ENCODE peak calls at places on chromosomes 11 and 22, in four cellular contexts. L is brain microvascular endothelial cell, W is kidney, P is upper lobe of right lung. F is an unnamed sample.

GRCh38 chr11:6371825-6372224 is 18.4 kb upstream of the SMPD1 start:
- DNase-seq in L (no peak), W (no peak), P (no peak), F (no peak)

GRCh38 chr11:1538153-1538552 is 33.9 kb downstream of the DUSP8 start:
- DNase-seq in L (no peak), W (no peak), P (no peak), F (no peak)

GRCh38 chr11:124194283-124194682 is 11.1 kb downstream of the OR10D3 start:
- DNase-seq in L (no peak), W (no peak), P (no peak), F (no peak)

GRCh38 chr22:44698531-44699421 is 3.2 kb upstream of the PRR5 start:
- DNase-seq in L (peak; percentile 57), W (no peak), P (no peak), F (no peak)

GRCh38 chr22:19058713-19059451 is 63.3 kb downstream of the DGCR2 start:
- DNase-seq in L (no peak), W (peak; percentile 46), P (peak; percentile 48), F (no peak)

GRCh38 chr22:35930933-35931332 is 97.7 kb downstream of the RBFOX2 start:
- DNase-seq in L (peak; percentile 67), W (no peak), P (no peak), F (no peak)

GRCh38 chr11:94567181-94567670 is at the start of gene PIWIL4:
- DNase-seq in L (no peak), W (peak; percentile 46), P (no peak), F (no peak)

GRCh38 chr11:13140028-13140870 is 131.1 kb downstream of the RASSF10 start:
- DNase-seq in L (peak; percentile 32), W (peak; percentile 75), P (peak; percentile 84), F (peak; percentile 67)

GRCh38 chr11:76047231-76047630 is 159.1 kb downstream of the WNT11 start:
- DNase-seq in L (no peak), W (no peak), P (no peak), F (no peak)

GRCh38 chr22:38257650-38258246 is 15.1 kb downstream of the TMEM184B start:
- DNase-seq in L (no peak), W (no peak), P (no peak), F (peak; percentile 69)

GRCh38 chr11:44537679-44538078 is 27.8 kb upstream of the CD82 start:
- DNase-seq in L (no peak), W (no peak), P (no peak), F (no peak)

GRCh38 chr22:49664371-49664881 is 163.2 kb downstream of the BRD1 start:
- DNase-seq in L (no peak), W (peak; percentile 64), P (peak; percentile 44), F (no peak)

GRCh38 chr11:20112291-20113146 is 47.8 kb downstream of the DBX1 start:
- DNase-seq in L (peak; percentile 92), W (peak; percentile 92), P (peak; percentile 72), F (peak; percentile 74)

GRCh38 chr11:9606799-9607510 is 33.5 kb downstream of the WEE1 start:
- DNase-seq in L (no peak), W (no peak), P (no peak), F (no peak)

GRCh38 chr11:7617032-7617431 is 56.3 kb downstream of the CYB5R2 start:
- DNase-seq in L (no peak), W (no peak), P (no peak), F (no peak)

GRCh38 chr11:57303990-57304579 is 20.7 kb downstream of the TNKS1BP1 start:
- DNase-seq in L (no peak), W (no peak), P (no peak), F (no peak)

GRCh38 chr22:16699336-16699735 is 106.7 kb upstream of the CCT8L2 start:
- DNase-seq in L (no peak), W (no peak), P (no peak), F (no peak)

GRCh38 chr11:131817701-131818188 is 447.3 kb downstream of the NTM start:
- DNase-seq in L (no peak), W (no peak), P (no peak), F (no peak)

GRCh38 chr11:9660886-9661285 is 3.0 kb upstream of the SWAP70 start:
- DNase-seq in L (no peak), W (no peak), P (no peak), F (no peak)

GRCh38 chr11:11400635-11401232 is 47.7 kb upstream of the CSNK2A3 start:
- DNase-seq in L (no peak), W (no peak), P (no peak), F (peak; percentile 32)

GRCh38 chr11:83823461-83824025 is 537.4 kb upstream of the CCDC90B start:
- DNase-seq in L (no peak), W (no peak), P (no peak), F (no peak)

GRCh38 chr11:33268945-33269567 is 11.9 kb downstream of the HIPK3 start:
- DNase-seq in L (no peak), W (no peak), P (no peak), F (no peak)

GRCh38 chr11:96149743-96150555 is 193.0 kb downstream of the MAML2 start:
- DNase-seq in L (peak; percentile 88), W (no peak), P (no peak), F (no peak)

GRCh38 chr11:12900496-12900895 is 108.6 kb upstream of the RASSF10 start:
- DNase-seq in L (peak; percentile 90), W (no peak), P (no peak), F (no peak)

GRCh38 chr11:116595305-116595880 is 177.4 kb downstream of the BUD13 start:
- DNase-seq in L (no peak), W (no peak), P (no peak), F (no peak)

GRCh38 chr22:18987765-18988164 is 51.7 kb upstream of the PRODH start:
- DNase-seq in L (no peak), W (no peak), P (peak; percentile 68), F (no peak)

GRCh38 chr11:36149538-36150242 is 139.5 kb downstream of the COMMD9 start:
- DNase-seq in L (peak; percentile 99), W (peak; percentile 87), P (no peak), F (no peak)

GRCh38 chr22:30235687-30236170 is 10.8 kb downstream of the LIF start:
- DNase-seq in L (peak; percentile 91), W (peak; percentile 80), P (no peak), F (peak; percentile 43)

GRCh38 chr11:57477507-57478189 is 17.3 kb downstream of the RTN4RL2 start:
- DNase-seq in L (no peak), W (no peak), P (peak; percentile 69), F (peak; percentile 49)

DNA sequence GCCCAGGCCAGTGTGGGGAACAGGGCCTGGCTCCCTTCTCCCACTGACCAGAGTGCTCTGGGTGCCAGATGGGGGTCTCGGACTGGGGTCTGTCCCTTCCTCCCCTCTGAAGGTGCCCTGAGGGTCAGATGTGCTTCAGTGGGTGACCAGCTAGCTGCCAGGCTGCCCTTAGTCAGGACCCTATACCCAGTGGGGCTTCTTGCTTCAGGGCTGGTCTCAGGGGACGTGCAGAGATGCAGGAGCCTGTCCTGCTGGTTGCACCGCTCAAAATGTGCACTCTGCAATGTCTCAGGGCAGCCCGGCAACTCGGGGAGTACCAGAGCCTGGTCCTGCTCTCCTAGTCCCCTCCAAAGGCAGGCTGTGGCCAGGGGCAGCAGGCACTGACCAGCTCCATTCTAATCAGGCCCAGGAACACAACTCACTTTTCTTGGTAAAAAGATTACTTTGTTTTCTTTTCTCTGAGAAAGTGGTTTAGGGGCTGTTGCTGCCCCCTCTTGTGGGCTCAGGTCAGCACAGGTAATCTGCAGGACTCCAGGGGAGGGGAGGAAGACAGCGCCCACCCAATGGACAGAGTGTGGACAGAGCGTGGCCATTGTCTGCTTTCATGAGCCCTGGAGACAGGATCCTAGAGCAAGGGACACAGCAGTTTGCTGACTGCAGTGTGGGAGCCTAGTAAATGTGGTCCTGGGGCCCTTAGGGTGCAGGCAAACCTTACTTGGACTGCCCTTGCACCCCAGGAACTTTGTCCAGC is 80.9 kb downstream of the MED15 start:
- DNase-seq in L (no peak), W (peak; percentile 59), P (no peak), F (peak; percentile 40)
- TF ChIP-seq CTCF in L (peak; percentile 13), W (no peak), P (no peak), F (no peak)

GRCh38 chr11:69167916-69168691 is 12.4 kb downstream of the SMIM38 start:
- DNase-seq in L (no peak), W (no peak), P (peak; percentile 47), F (no peak)

GRCh38 chr11:69167130-69167915 is 11.6 kb downstream of the SMIM38 start:
- DNase-seq in L (no peak), W (no peak), P (no peak), F (no peak)

GRCh38 chr11:69165775-69166174 is 10.0 kb downstream of the SMIM38 start:
- DNase-seq in L (no peak), W (no peak), P (no peak), F (no peak)

GRCh38 chr11:69164824-69165223 is 9.1 kb downstream of the SMIM38 start:
- DNase-seq in L (no peak), W (no peak), P (no peak), F (no peak)

DNA sequence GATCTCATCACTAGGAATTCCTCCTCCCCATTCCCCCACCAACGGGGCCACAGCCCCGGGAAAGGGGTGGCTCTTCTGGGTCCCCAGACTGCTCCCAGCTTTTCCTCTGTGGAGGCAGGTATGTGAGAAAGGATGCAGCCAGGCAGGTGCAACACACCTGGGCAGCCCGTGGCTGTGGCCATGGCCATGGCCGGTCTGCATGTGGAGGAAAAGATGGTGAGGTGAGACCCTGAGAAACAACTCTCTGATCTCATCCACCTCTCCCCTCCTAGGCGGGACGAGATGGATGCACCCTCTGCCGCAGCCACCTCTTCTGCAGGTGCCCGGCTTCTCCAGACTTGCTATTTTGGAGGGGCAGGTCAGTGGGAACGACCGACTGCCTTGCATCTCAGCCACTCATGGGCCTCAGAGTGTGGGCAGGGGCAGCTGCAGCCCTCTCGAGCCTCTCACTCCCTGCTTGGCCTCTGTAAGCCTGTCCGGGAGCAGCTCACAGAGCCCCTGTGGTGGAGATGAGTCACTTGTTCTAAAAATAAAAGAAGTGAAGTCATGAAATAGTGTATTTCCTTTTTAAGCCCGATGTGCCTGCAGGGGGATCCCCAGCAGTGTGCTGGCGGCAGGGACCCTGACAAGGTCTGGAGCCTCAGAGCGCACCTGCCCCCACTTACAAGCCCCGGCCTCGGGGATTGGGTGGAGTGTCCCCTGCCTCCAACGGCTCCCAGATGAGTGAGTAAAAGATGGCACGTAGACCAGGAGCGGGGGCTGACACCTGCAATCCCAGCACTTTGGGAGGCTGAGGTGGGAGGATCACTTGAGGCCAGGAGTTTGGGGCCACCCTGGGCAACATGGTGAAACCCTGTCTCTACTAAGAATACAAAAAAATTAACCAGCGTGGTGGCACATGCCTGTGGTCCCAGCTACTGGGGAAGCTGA is 10.7 kb downstream of the SMIM38 start:
- DNase-seq in L (peak; percentile 84), W (no peak), P (no peak), F (no peak)
- H3K36me3 ChIP-seq in L (no peaks in the 10 kb centered on the region), W (no peaks in the 10 kb centered on the region), P (no peaks in the 10 kb centered on the region), F (no peaks in the 10 kb centered on the region)

DNA sequence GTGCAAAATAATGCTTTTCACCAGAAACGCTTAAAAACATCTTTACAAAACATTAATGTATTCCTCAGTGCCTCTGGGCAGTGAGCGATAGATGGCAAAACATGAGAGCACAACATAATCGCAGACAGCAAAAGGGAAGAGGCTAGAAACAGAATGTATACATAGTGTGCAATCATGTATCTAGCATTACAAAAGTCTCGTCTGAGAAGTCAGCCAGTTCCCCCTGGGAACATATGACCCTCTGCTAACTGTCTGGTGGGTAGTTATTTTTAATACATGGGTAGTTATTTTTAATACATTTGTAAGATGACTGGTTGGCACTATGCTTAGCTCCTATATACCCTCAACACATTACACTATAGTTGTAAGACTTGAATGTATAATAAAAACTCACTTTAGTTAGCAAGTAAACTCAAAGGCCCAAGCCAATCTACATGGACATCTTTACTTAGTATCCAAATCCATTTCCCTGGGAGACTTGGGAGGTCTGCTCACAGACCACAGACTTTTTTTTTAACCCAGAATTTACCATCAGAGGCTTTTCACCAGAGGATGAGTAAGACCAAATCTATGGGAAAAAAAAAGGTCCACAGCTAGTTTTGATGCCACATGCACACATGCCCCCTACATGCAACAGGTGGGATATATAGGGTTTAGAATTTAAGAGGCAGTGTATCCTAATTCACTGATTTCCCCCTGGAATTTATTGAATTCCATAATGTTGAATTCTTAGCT is 71.7 kb downstream of the AMBRA1 start:
- DNase-seq in L (peak; percentile 30), W (no peak), P (no peak), F (no peak)
- TF ChIP-seq CTCF in L (peak; percentile 60), W (no peak), P (no peak), F (no peak)

GRCh38 chr11:47415949-47416472 is 7.6 kb downstream of the SLC39A13 start:
- DNase-seq in L (peak; percentile 89), W (peak; percentile 93), P (peak; percentile 94), F (peak; percentile 78)
- H3K36me3 ChIP-seq in L (peaks cover 60% of the 10 kb centered on the region), W (peaks cover 25% of the 10 kb centered on the region), P (peaks cover 67% of the 10 kb centered on the region), F (peaks cover 9% of the 10 kb centered on the region)